ENCODE peak calls at places on chromosomes 3 and 15, in nine cellular contexts. One of them, this sample, is unnamed.

GRCh38 chr3:161854232-161854771 is 357.7 kb downstream of the OTOL1 start:
- DNase-seq in A549: peak
- DNase-seq in lower leg skin: no peak
- DNase-seq in sigmoid colon: no peak
- DNase-seq in right lobe of liver: no peak
- DNase-seq in GM12892: no peak
- DNase-seq in H54: peak
- DNase-seq in heart left ventricle: no peak
- DNase-seq in IMR-90: peak
- DNase-seq in this sample: peak

GRCh38 chr15:60374628-60375081 is 23.1 kb downstream of the ANXA2 start:
- DNase-seq in A549: peak
- DNase-seq in lower leg skin: no peak
- DNase-seq in sigmoid colon: peak
- DNase-seq in right lobe of liver: no peak
- DNase-seq in GM12892: no peak
- DNase-seq in H54: peak
- DNase-seq in heart left ventricle: no peak
- DNase-seq in IMR-90: peak
- DNase-seq in this sample: no peak

GRCh38 chr3:191068946-191069813 is 129.9 kb upstream of the OSTN start:
- DNase-seq in A549: no peak
- DNase-seq in lower leg skin: no peak
- DNase-seq in sigmoid colon: no peak
- DNase-seq in right lobe of liver: no peak
- DNase-seq in GM12892: no peak
- DNase-seq in H54: no peak
- DNase-seq in heart left ventricle: no peak
- DNase-seq in IMR-90: peak
- DNase-seq in this sample: no peak

GRCh38 chr3:38004415-38005075 is 14.0 kb downstream of the VILL start:
- DNase-seq in A549: peak
- DNase-seq in lower leg skin: peak
- DNase-seq in sigmoid colon: peak
- DNase-seq in right lobe of liver: peak
- DNase-seq in GM12892: no peak
- DNase-seq in H54: peak
- DNase-seq in heart left ventricle: peak
- DNase-seq in IMR-90: peak
- DNase-seq in this sample: peak

GRCh38 chr3:120681506-120682038 is 467 bp downstream of the HGD start:
- DNase-seq in A549: no peak
- DNase-seq in lower leg skin: no peak
- DNase-seq in sigmoid colon: no peak
- DNase-seq in right lobe of liver: no peak
- DNase-seq in GM12892: no peak
- DNase-seq in H54: no peak
- DNase-seq in heart left ventricle: no peak
- DNase-seq in IMR-90: no peak
- DNase-seq in this sample: no peak

GRCh38 chr15:96838088-96838487 is 507.6 kb downstream of the NR2F2 start:
- DNase-seq in A549: no peak
- DNase-seq in lower leg skin: no peak
- DNase-seq in sigmoid colon: no peak
- DNase-seq in right lobe of liver: no peak
- DNase-seq in GM12892: no peak
- DNase-seq in H54: no peak
- DNase-seq in heart left ventricle: no peak
- DNase-seq in IMR-90: no peak
- DNase-seq in this sample: no peak

GRCh38 chr15:43241100-43241499 is 20.3 kb upstream of the EPB42 start:
- DNase-seq in A549: no peak
- DNase-seq in lower leg skin: peak
- DNase-seq in sigmoid colon: peak
- DNase-seq in right lobe of liver: peak
- DNase-seq in GM12892: no peak
- DNase-seq in H54: no peak
- DNase-seq in heart left ventricle: peak
- DNase-seq in IMR-90: peak
- DNase-seq in this sample: no peak

GRCh38 chr3:126555795-126556636 is 2.7 kb downstream of the C3orf22 start:
- DNase-seq in A549: no peak
- DNase-seq in lower leg skin: peak
- DNase-seq in sigmoid colon: peak
- DNase-seq in right lobe of liver: peak
- DNase-seq in GM12892: no peak
- DNase-seq in H54: no peak
- DNase-seq in heart left ventricle: peak
- DNase-seq in IMR-90: no peak
- DNase-seq in this sample: no peak

GRCh38 chr3:144590854-144591253 is 619.2 kb downstream of the DIPK2A start:
- DNase-seq in A549: peak
- DNase-seq in lower leg skin: no peak
- DNase-seq in sigmoid colon: no peak
- DNase-seq in right lobe of liver: no peak
- DNase-seq in GM12892: no peak
- DNase-seq in H54: peak
- DNase-seq in heart left ventricle: no peak
- DNase-seq in IMR-90: peak
- DNase-seq in this sample: no peak

GRCh38 chr3:11661052-11661656 is 17.4 kb upstream of the VGLL4 start:
- DNase-seq in A549: peak
- DNase-seq in lower leg skin: no peak
- DNase-seq in sigmoid colon: no peak
- DNase-seq in right lobe of liver: no peak
- DNase-seq in GM12892: no peak
- DNase-seq in H54: no peak
- DNase-seq in heart left ventricle: no peak
- DNase-seq in IMR-90: no peak
- DNase-seq in this sample: no peak

GRCh38 chr3:31288641-31289100 is 244.1 kb upstream of the STT3B start:
- DNase-seq in A549: peak
- DNase-seq in lower leg skin: no peak
- DNase-seq in sigmoid colon: no peak
- DNase-seq in right lobe of liver: no peak
- DNase-seq in GM12892: no peak
- DNase-seq in H54: peak
- DNase-seq in heart left ventricle: peak
- DNase-seq in IMR-90: peak
- DNase-seq in this sample: no peak

GRCh38 chr3:27596920-27597319 is 112.7 kb upstream of the SLC4A7 start:
- DNase-seq in A549: peak
- DNase-seq in lower leg skin: no peak
- DNase-seq in sigmoid colon: no peak
- DNase-seq in right lobe of liver: no peak
- DNase-seq in GM12892: no peak
- DNase-seq in H54: no peak
- DNase-seq in heart left ventricle: no peak
- DNase-seq in IMR-90: peak
- DNase-seq in this sample: no peak

GRCh38 chr3:51538115-51538458 is 432 bp upstream of the RAD54L2 start:
- DNase-seq in A549: no peak
- DNase-seq in lower leg skin: no peak
- DNase-seq in sigmoid colon: no peak
- DNase-seq in right lobe of liver: no peak
- DNase-seq in GM12892: no peak
- DNase-seq in H54: no peak
- DNase-seq in heart left ventricle: no peak
- DNase-seq in IMR-90: no peak
- DNase-seq in this sample: peak

GRCh38 chr3:2883292-2883691 is 226.9 kb downstream of the IL5RA start:
- DNase-seq in A549: no peak
- DNase-seq in lower leg skin: no peak
- DNase-seq in sigmoid colon: no peak
- DNase-seq in right lobe of liver: no peak
- DNase-seq in GM12892: no peak
- DNase-seq in H54: no peak
- DNase-seq in heart left ventricle: no peak
- DNase-seq in IMR-90: no peak
- DNase-seq in this sample: no peak

GRCh38 chr3:14468621-14468981 is 66.2 kb downstream of the SLC6A6 start:
- DNase-seq in A549: no peak
- DNase-seq in lower leg skin: no peak
- DNase-seq in sigmoid colon: no peak
- DNase-seq in right lobe of liver: no peak
- DNase-seq in GM12892: no peak
- DNase-seq in H54: no peak
- DNase-seq in heart left ventricle: no peak
- DNase-seq in IMR-90: no peak
- DNase-seq in this sample: no peak
- TF ChIP-seq POLR2A in A549: no peak
- TF ChIP-seq POLR2A in lower leg skin: no peak
- TF ChIP-seq POLR2A in sigmoid colon: no peak
- TF ChIP-seq POLR2A in right lobe of liver: no peak
- TF ChIP-seq POLR2A in GM12892: no peak
- TF ChIP-seq POLR2A in H54: no peak
- TF ChIP-seq POLR2A in heart left ventricle: no peak
- TF ChIP-seq POLR2A in IMR-90: no peak
- TF ChIP-seq POLR2A in this sample: no peak

GRCh38 chr3:13015286-13016082 is 57.7 kb downstream of the IQSEC1 start:
- DNase-seq in A549: no peak
- DNase-seq in lower leg skin: no peak
- DNase-seq in sigmoid colon: peak
- DNase-seq in right lobe of liver: no peak
- DNase-seq in GM12892: no peak
- DNase-seq in H54: no peak
- DNase-seq in heart left ventricle: no peak
- DNase-seq in IMR-90: no peak
- DNase-seq in this sample: peak
- TF ChIP-seq POLR2A in A549: no peak
- TF ChIP-seq POLR2A in lower leg skin: no peak
- TF ChIP-seq POLR2A in sigmoid colon: no peak
- TF ChIP-seq POLR2A in right lobe of liver: peak
- TF ChIP-seq POLR2A in GM12892: peak
- TF ChIP-seq POLR2A in H54: no peak
- TF ChIP-seq POLR2A in heart left ventricle: no peak
- TF ChIP-seq POLR2A in IMR-90: no peak
- TF ChIP-seq POLR2A in this sample: peak

GRCh38 chr3:108298056-108298455 is 1.7 kb downstream of the HHLA2 start:
- DNase-seq in A549: no peak
- DNase-seq in lower leg skin: no peak
- DNase-seq in sigmoid colon: no peak
- DNase-seq in right lobe of liver: no peak
- DNase-seq in GM12892: no peak
- DNase-seq in H54: no peak
- DNase-seq in heart left ventricle: no peak
- DNase-seq in IMR-90: no peak
- DNase-seq in this sample: no peak
- TF ChIP-seq POLR2A in A549: no peak
- TF ChIP-seq POLR2A in lower leg skin: no peak
- TF ChIP-seq POLR2A in sigmoid colon: no peak
- TF ChIP-seq POLR2A in right lobe of liver: no peak
- TF ChIP-seq POLR2A in GM12892: no peak
- TF ChIP-seq POLR2A in H54: no peak
- TF ChIP-seq POLR2A in heart left ventricle: no peak
- TF ChIP-seq POLR2A in IMR-90: no peak
- TF ChIP-seq POLR2A in this sample: no peak

GRCh38 chr3:138187296-138188012 is at the start of gene ARMC8:
- DNase-seq in A549: peak
- DNase-seq in lower leg skin: peak
- DNase-seq in sigmoid colon: peak
- DNase-seq in right lobe of liver: peak
- DNase-seq in GM12892: peak
- DNase-seq in H54: peak
- DNase-seq in heart left ventricle: peak
- DNase-seq in IMR-90: no peak
- DNase-seq in this sample: no peak
- TF ChIP-seq POLR2A in A549: peak
- TF ChIP-seq POLR2A in lower leg skin: no peak
- TF ChIP-seq POLR2A in sigmoid colon: peak
- TF ChIP-seq POLR2A in right lobe of liver: peak
- TF ChIP-seq POLR2A in GM12892: peak
- TF ChIP-seq POLR2A in H54: peak
- TF ChIP-seq POLR2A in heart left ventricle: no peak
- TF ChIP-seq POLR2A in IMR-90: peak
- TF ChIP-seq POLR2A in this sample: peak

GRCh38 chr15:64825081-64825430 is 391 bp downstream of the PIF1 start:
- DNase-seq in A549: no peak
- DNase-seq in lower leg skin: no peak
- DNase-seq in sigmoid colon: peak
- DNase-seq in right lobe of liver: no peak
- DNase-seq in GM12892: no peak
- DNase-seq in H54: no peak
- DNase-seq in heart left ventricle: no peak
- DNase-seq in IMR-90: no peak
- DNase-seq in this sample: peak

GRCh38 chr15:64828985-64829384 is 3.5 kb upstream of the PIF1 start:
- DNase-seq in A549: no peak
- DNase-seq in lower leg skin: no peak
- DNase-seq in sigmoid colon: no peak
- DNase-seq in right lobe of liver: no peak
- DNase-seq in GM12892: no peak
- DNase-seq in H54: no peak
- DNase-seq in heart left ventricle: no peak
- DNase-seq in IMR-90: peak
- DNase-seq in this sample: no peak

DNA sequence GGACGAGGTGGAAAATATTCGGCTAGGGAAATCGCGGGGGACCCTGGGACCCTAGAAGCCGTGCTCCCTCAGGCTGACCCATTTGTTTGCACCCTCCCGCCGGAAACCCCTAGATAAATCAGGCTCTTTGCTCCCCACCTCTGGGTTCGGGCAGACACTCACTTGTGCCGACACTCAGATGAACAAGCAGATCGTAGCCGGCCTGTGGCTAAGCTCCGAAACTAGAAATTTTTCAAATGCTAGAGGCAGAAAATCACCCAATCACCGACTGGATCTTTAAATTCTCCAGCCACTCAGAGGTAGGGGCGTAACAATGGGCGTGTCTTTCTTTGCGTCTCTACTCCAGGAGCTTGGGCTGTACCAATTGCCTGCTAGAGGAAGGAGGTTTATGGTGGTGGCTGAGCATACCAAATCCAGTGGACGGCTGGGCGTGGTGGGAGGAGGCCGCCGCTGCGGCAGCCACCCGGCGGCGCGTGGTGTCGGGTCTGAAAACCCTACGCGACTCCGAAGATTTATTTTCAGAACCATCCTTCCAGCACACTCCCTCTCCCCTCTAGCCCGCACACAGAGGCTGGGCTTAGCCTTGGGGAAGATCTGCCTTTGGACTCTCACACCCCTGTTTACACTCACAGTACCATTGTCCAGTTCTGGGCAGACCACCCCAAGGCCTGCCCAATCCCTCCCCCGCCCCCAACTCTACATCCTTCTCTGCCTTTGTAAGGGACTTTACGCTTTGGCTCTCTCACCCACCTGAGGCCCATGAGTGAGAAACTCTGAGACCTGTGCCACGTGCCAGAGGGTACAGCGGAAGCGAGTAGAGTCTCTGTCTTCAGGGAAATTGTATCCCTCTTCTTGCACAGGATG is at the start of gene PIF1:
- DNase-seq in A549: peak
- DNase-seq in lower leg skin: peak
- DNase-seq in sigmoid colon: peak
- DNase-seq in right lobe of liver: peak
- DNase-seq in GM12892: peak
- DNase-seq in H54: peak
- DNase-seq in heart left ventricle: peak
- DNase-seq in IMR-90: peak
- DNase-seq in this sample: peak
- TF ChIP-seq POLR2A in A549: peak
- TF ChIP-seq POLR2A in lower leg skin: no peak
- TF ChIP-seq POLR2A in sigmoid colon: peak
- TF ChIP-seq POLR2A in right lobe of liver: peak
- TF ChIP-seq POLR2A in GM12892: peak
- TF ChIP-seq POLR2A in H54: peak
- TF ChIP-seq POLR2A in heart left ventricle: peak
- TF ChIP-seq POLR2A in IMR-90: peak
- TF ChIP-seq POLR2A in this sample: peak